ENCODE peak calls at places on chromosomes 2 and 18, in six cellular contexts. T is NCI-H774, A is myocyte, F is NT2/D1, D is right atrium auricular region, U is left colon. J is an unnamed sample.

GRCh38 chr2:187614756-187615155 is 60.5 kb upstream of the TFPI start:
- DNase-seq in T (no peak), A (peak; percentile 60), F (no peak), D (no peak), U (no peak), J (peak; percentile 53)

GRCh38 chr18:3458952-3459853 is 9.2 kb downstream of the TGIF1 start:
- DNase-seq in T (no peak), A (peak; percentile 50), F (no peak), D (no peak), U (no peak), J (no peak)

GRCh38 chr2:15797231-15797945 is 143.0 kb upstream of the MYCN start:
- DNase-seq in T (no peak), A (no peak), F (no peak), D (no peak), U (no peak), J (no peak)

GRCh38 chr2:173448938-173449471 is 94.3 kb downstream of the CDCA7 start:
- DNase-seq in T (peak; percentile 85), A (peak; percentile 84), F (peak; percentile 95), D (peak; percentile 77), U (peak; percentile 91), J (peak; percentile 60)

GRCh38 chr18:5546660-5547059 is 2.9 kb upstream of the EPB41L3 start:
- DNase-seq in T (no peak), A (no peak), F (no peak), D (no peak), U (no peak), J (peak; percentile 71)

GRCh38 chr2:17529771-17530170 is 10.7 kb upstream of the VSNL1 start:
- DNase-seq in T (no peak), A (no peak), F (no peak), D (no peak), U (no peak), J (no peak)

GRCh38 chr2:20584045-20584636 is 66.8 kb downstream of the HS1BP3 start:
- DNase-seq in T (no peak), A (no peak), F (no peak), D (no peak), U (no peak), J (no peak)

GRCh38 chr2:233818639-233819621 is 35.4 kb downstream of the HJURP start:
- DNase-seq in T (no peak), A (no peak), F (no peak), D (no peak), U (no peak), J (no peak)

GRCh38 chr2:105557021-105557420 is 158.2 kb upstream of the FHL2 start:
- DNase-seq in T (no peak), A (no peak), F (no peak), D (no peak), U (no peak), J (no peak)

GRCh38 chr2:202376460-202377307 is 557 bp downstream of the BMPR2 start:
- DNase-seq in T (peak; percentile 20), A (peak; percentile 55), F (no peak), D (no peak), U (peak; percentile 62), J (no peak)

GRCh38 chr2:88737385-88737784 is 45.9 kb downstream of the RPIA start:
- DNase-seq in T (no peak), A (peak; percentile 49), F (no peak), D (no peak), U (no peak), J (no peak)

GRCh38 chr2:230885467-230886130 is 20.9 kb downstream of the ITM2C start:
- DNase-seq in T (no peak), A (no peak), F (no peak), D (no peak), U (no peak), J (peak; percentile 82)

GRCh38 chr2:222912117-222912516 is 51.3 kb downstream of the ACSL3 start:
- DNase-seq in T (no peak), A (peak; percentile 46), F (no peak), D (no peak), U (no peak), J (no peak)

GRCh38 chr2:172288603-172289002 is 138.8 kb upstream of the ITGA6 start:
- DNase-seq in T (peak; percentile 39), A (peak; percentile 56), F (no peak), D (no peak), U (no peak), J (peak; percentile 43)

GRCh38 chr2:130825231-130825971 is 11.3 kb upstream of the ARHGEF4 start:
- DNase-seq in T (no peak), A (no peak), F (no peak), D (no peak), U (no peak), J (no peak)

J was measured in astrocyte of the hippocampus.